ENCODE peak calls at places on chromosome 15, in nine cellular contexts. Z, S, E, Y, L, V, D, P and K are unnamed samples.

GRCh38 chr15:80536231-80536630 is 132.0 kb downstream of the ARNT2 start:
- DNase-seq in Z (no peak), S (no peak), E (no peak), Y (no peak), L (no peak), V (peak), D (no peak), P (no peak), K (peak)

GRCh38 chr15:85282504-85283115 is 97.8 kb upstream of the AKAP13 start:
- DNase-seq in Z (no peak), S (no peak), E (peak), Y (no peak), L (no peak), V (no peak), D (no peak), P (no peak), K (no peak)

GRCh38 chr15:59329570-59330350 is 42.9 kb downstream of the MYO1E start:
- DNase-seq in Z (no peak), S (no peak), E (peak), Y (no peak), L (no peak), V (no peak), D (no peak), P (no peak), K (no peak)

GRCh38 chr15:43187544-43188155 is 2.4 kb downstream of the CCNDBP1 start:
- DNase-seq in Z (peak), S (no peak), E (peak), Y (no peak), L (no peak), V (no peak), D (no peak), P (no peak), K (no peak)

GRCh38 chr15:44726568-44727461 is 9.5 kb upstream of the TRIM69 start:
- DNase-seq in Z (no peak), S (peak), E (peak), Y (no peak), L (no peak), V (peak), D (peak), P (peak), K (no peak)

GRCh38 chr15:85563328-85563727 is 182.9 kb downstream of the AKAP13 start:
- DNase-seq in Z (no peak), S (no peak), E (peak), Y (no peak), L (no peak), V (no peak), D (no peak), P (no peak), K (no peak)

GRCh38 chr15:59185725-59186124 is 20.9 kb upstream of the LDHAL6B start:
- DNase-seq in Z (no peak), S (no peak), E (no peak), Y (no peak), L (no peak), V (no peak), D (no peak), P (no peak), K (no peak)

GRCh38 chr15:28886431-28887343 is 913 bp downstream of the APBA2 start:
- DNase-seq in Z (peak), S (no peak), E (no peak), Y (no peak), L (no peak), V (no peak), D (no peak), P (no peak), K (no peak)

GRCh38 chr15:33204087-33204486 is 9.6 kb upstream of the FMN1 start:
- DNase-seq in Z (no peak), S (no peak), E (no peak), Y (no peak), L (no peak), V (no peak), D (no peak), P (no peak), K (no peak)

GRCh38 chr15:41238100-41238499 is 7.0 kb downstream of the CHP1 start:
- DNase-seq in Z (no peak), S (no peak), E (no peak), Y (no peak), L (no peak), V (no peak), D (no peak), P (no peak), K (no peak)